ENCODE peak calls at places on chromosomes 5 and 9, in seven cellular contexts. Z, A, R, V, H, N and T are unnamed samples.

GRCh38 chr9:123871781-123872180 is 58.1 kb downstream of the DENND1A start:
- DNase-seq in H (no peak), R (no peak), N (no peak), V (no peak), Z (no peak), A (no peak), T (no peak)

GRCh38 chr9:35277649-35278359 is 116.0 kb downstream of the UNC13B start:
- DNase-seq in V (no peak), Z (no peak), R (peak; percentile 87), N (no peak), H (no peak), A (no peak), T (no peak)

GRCh38 chr9:93183663-93184438 is at the start of gene WNK2:
- DNase-seq in H (peak; percentile 47), N (no peak), R (no peak), Z (no peak), A (peak; percentile 52), V (peak; percentile 65), T (no peak)

GRCh38 chr9:16058131-16058549 is 505.3 kb downstream of the CCDC171 start:
- DNase-seq in R (peak; percentile 86), V (no peak), H (no peak), N (no peak), Z (no peak), A (no peak), T (no peak)

GRCh38 chr9:71620806-71621205 is 147.5 kb downstream of the CEMIP2 start:
- DNase-seq in N (no peak), V (no peak), R (no peak), A (no peak), H (no peak), Z (no peak), T (no peak)

GRCh38 chr5:59621477-59621876 is 272.0 kb downstream of the PDE4D start:
- DNase-seq in H (no peak), A (no peak), Z (no peak), R (no peak), V (no peak), N (no peak), T (no peak)

GRCh38 chr9:117719161-117719560 is 15.0 kb downstream of the TLR4 start:
- DNase-seq in H (no peak), N (no peak), R (no peak), Z (no peak), V (no peak), A (no peak), T (no peak)

GRCh38 chr5:150523472-150524350 is 15.8 kb downstream of the NDST1 start:
- DNase-seq in H (no peak), A (peak; percentile 54), V (peak; percentile 66), R (peak; percentile 81), Z (no peak), N (no peak), T (no peak)

GRCh38 chr9:92468206-92468605 is 14.1 kb downstream of the ASPN start:
- DNase-seq in H (no peak), V (no peak), Z (no peak), A (no peak), R (peak; percentile 66), N (no peak), T (no peak)

GRCh38 chr5:132272341-132273210 is 15.1 kb downstream of the PDLIM4 start:
- DNase-seq in N (peak; percentile 79), R (peak; percentile 39), H (peak; percentile 60), Z (peak; percentile 77), A (no peak), V (peak; percentile 83), T (peak; percentile 61)

GRCh38 chr5:36744041-36744677 is 132.4 kb upstream of the NIPBL start:
- DNase-seq in H (no peak), R (no peak), N (no peak), V (no peak), A (no peak), Z (no peak), T (no peak)

GRCh38 chr5:41102341-41102740 is 31.2 kb upstream of the MROH2B start:
- DNase-seq in Z (no peak), N (no peak), R (no peak), V (no peak), H (no peak), A (no peak), T (no peak)

GRCh38 chr5:128671861-128672414 is 133.9 kb upstream of the FBN2 start:
- DNase-seq in A (no peak), H (no peak), Z (no peak), N (no peak), R (no peak), V (no peak), T (no peak)

GRCh38 chr5:148147415-148147814 is 20.9 kb upstream of the SPINK14 start:
- DNase-seq in Z (no peak), H (no peak), R (no peak), V (no peak), A (no peak), N (no peak), T (no peak)

GRCh38 chr9:97313746-97314145 is 6.3 kb downstream of the CCDC180 start:
- DNase-seq in A (no peak), H (no peak), Z (no peak), N (no peak), V (no peak), R (no peak), T (no peak)

GRCh38 chr5:158514961-158515359 is 584.8 kb downstream of the EBF1 start:
- DNase-seq in N (no peak), R (no peak), A (no peak), H (no peak), Z (no peak), V (no peak), T (no peak)

GRCh38 chr5:77129386-77129785 is 42.3 kb upstream of the ZBED3 start:
- DNase-seq in N (no peak), R (peak; percentile 13), V (peak; percentile 56), A (no peak), Z (no peak), H (no peak), T (no peak)

GRCh38 chr9:137300607-137301085 is 1.4 kb downstream of the NRARP start:
- DNase-seq in V (peak; percentile 68), H (peak; percentile 23), R (peak; percentile 20), N (no peak), A (peak; percentile 16), Z (no peak), T (no peak)

GRCh38 chr9:90433398-90433890 is 209.2 kb downstream of the DIRAS2 start:
- DNase-seq in N (no peak), Z (no peak), A (no peak), H (no peak), V (peak; percentile 92), R (no peak), T (no peak)

GRCh38 chr5:139061274-139061673 is 136.9 kb downstream of the SIL1 start:
- DNase-seq in H (peak; percentile 48), V (no peak), A (peak; percentile 65), Z (peak; percentile 79), N (peak; percentile 74), R (peak; percentile 64), T (no peak)

GRCh38 chr9:135787776-135788575 is 86.0 kb downstream of the KCNT1 start:
- DNase-seq in H (no peak), Z (no peak), V (no peak), R (no peak), N (no peak), A (no peak), T (no peak)

GRCh38 chr9:114263853-114264510 is 58.9 kb upstream of the ORM1 start:
- DNase-seq in N (no peak), H (peak; percentile 49), A (no peak), Z (no peak), R (no peak), V (peak; percentile 62), T (no peak)

GRCh38 chr5:178703015-178703414 is 27.4 kb downstream of the ZNF354A start:
- DNase-seq in Z (no peak), A (no peak), V (no peak), H (no peak), N (no peak), R (no peak), T (no peak)
- H3K9me3 ChIP-seq in Z (no peaks in the 10 kb centered on the region), A (peaks cover 65% of the 10 kb centered on the region), V (no peaks in the 10 kb centered on the region), H (peaks cover 70% of the 10 kb centered on the region), N (peaks cover 13% of the 10 kb centered on the region), R (peaks cover 35% of the 10 kb centered on the region), T (peaks cover 4% of the 10 kb centered on the region)

GRCh38 chr9:2838984-2839367 is 4.9 kb downstream of the PUM3 start:
- DNase-seq in A (no peak), R (no peak), V (no peak), H (no peak), N (no peak), Z (no peak), T (no peak)
- H3K4me1 ChIP-seq in A (peaks cover 50% of the 10 kb centered on the region), R (peaks cover 14% of the 10 kb centered on the region), V (no peaks in the 10 kb centered on the region), H (peaks cover 40% of the 10 kb centered on the region), N (peaks cover 63% of the 10 kb centered on the region), Z (peaks cover 55% of the 10 kb centered on the region), T (peaks cover 5% of the 10 kb centered on the region)

DNA sequence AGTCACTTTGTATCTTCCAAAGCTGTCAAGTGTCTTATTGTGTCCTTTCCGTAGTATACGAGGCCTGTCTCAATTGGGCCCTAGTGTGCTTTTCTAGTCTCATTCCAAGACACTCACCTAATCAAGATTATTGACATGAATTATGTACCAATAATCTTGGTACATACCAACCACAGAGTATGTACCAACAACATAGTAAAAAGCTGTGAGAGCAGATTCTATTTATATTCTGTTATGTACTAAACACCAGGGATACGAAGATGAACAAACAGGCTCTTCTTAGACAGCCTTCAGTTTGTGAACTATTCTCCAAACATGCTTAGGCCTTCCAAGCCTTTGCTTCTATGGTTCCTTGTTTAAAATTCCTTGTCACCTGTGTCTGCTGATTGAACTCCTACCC is 110.2 kb downstream of the ERCC6L2 start:
- DNase-seq in A (no peak), V (no peak), N (no peak), H (no peak), R (no peak), Z (no peak), T (no peak)
- H3K27ac ChIP-seq in A (no peak overlapping the region), V (no peak overlapping the region), N (no peak overlapping the region), H (no peak overlapping the region), R (no peak overlapping the region), Z (no peak overlapping the region), T (no peak overlapping the region)

GRCh38 chr5:34545164-34545563 is 111.0 kb upstream of the RAI14 start:
- DNase-seq in N (no peak), H (no peak), R (no peak), Z (no peak), V (no peak), A (no peak), T (no peak)
- H3K9me3 ChIP-seq in N (no peaks in the 10 kb centered on the region), H (peaks cover 28% of the 10 kb centered on the region), R (peaks cover 9% of the 10 kb centered on the region), Z (no peaks in the 10 kb centered on the region), V (peaks cover 39% of the 10 kb centered on the region), A (peaks cover 25% of the 10 kb centered on the region), T (no peaks in the 10 kb centered on the region)

GRCh38 chr9:133489253-133490190 is 10.6 kb upstream of the SLC2A6 start:
- DNase-seq in R (peak; percentile 38), A (no peak), H (no peak), V (no peak), N (no peak), Z (no peak), T (no peak)

GRCh38 chr9:133488686-133489252 is 9.9 kb upstream of the SLC2A6 start:
- DNase-seq in A (peak; percentile 15), V (no peak), N (no peak), Z (no peak), H (no peak), R (no peak), T (no peak)

GRCh38 chr9:133485531-133486260 is 6.8 kb upstream of the SLC2A6 start:
- DNase-seq in A (peak; percentile 21), V (no peak), N (no peak), Z (no peak), H (no peak), R (no peak), T (no peak)

GRCh38 chr9:133484671-133485437 is 6.0 kb upstream of the SLC2A6 start:
- DNase-seq in H (no peak), Z (no peak), R (no peak), V (no peak), N (no peak), A (peak; percentile 18), T (no peak)

GRCh38 chr9:133487331-133487725 is 8.4 kb upstream of the SLC2A6 start:
- DNase-seq in Z (no peak), A (peak; percentile 20), N (no peak), R (no peak), V (no peak), H (no peak), T (no peak)
- H3K4me1 ChIP-seq in Z (peaks cover 12% of the 10 kb centered on the region), A (peaks cover 13% of the 10 kb centered on the region), N (no peaks in the 10 kb centered on the region), R (peaks cover 4% of the 10 kb centered on the region), V (no peaks in the 10 kb centered on the region), H (peaks cover 6% of the 10 kb centered on the region), T (no peaks in the 10 kb centered on the region)